ENCODE peak calls at places on chromosomes 4 and X, in five cellular contexts. One of them, this sample, is unnamed.

GRCh38 chrX:96568088-96568487 is 116.6 kb upstream of the DIAPH2 start:
- DNase-seq in upper lobe of right lung: no peak
- DNase-seq in RWPE1: no peak
- DNase-seq in aorta: no peak
- DNase-seq in AG04450: no peak
- DNase-seq in this sample: no peak

GRCh38 chr4:110270492-110271197 is 72.2 kb upstream of the ELOVL6 start:
- DNase-seq in aorta: no peak
- DNase-seq in upper lobe of right lung: no peak
- DNase-seq in AG04450: peak
- DNase-seq in RWPE1: peak
- DNase-seq in this sample: no peak

GRCh38 chrX:152600853-152601635 is 36.7 kb upstream of the GABRQ start:
- DNase-seq in AG04450: no peak
- DNase-seq in upper lobe of right lung: no peak
- DNase-seq in aorta: no peak
- DNase-seq in RWPE1: no peak
- DNase-seq in this sample: no peak

GRCh38 chr4:2848449-2848848 is 4.8 kb downstream of the ADD1 start:
- DNase-seq in aorta: no peak
- DNase-seq in upper lobe of right lung: no peak
- DNase-seq in AG04450: no peak
- DNase-seq in RWPE1: no peak
- DNase-seq in this sample: no peak

GRCh38 chr4:95549246-95550138 is 719 bp upstream of the UNC5C start:
- DNase-seq in aorta: peak
- DNase-seq in RWPE1: no peak
- DNase-seq in AG04450: no peak
- DNase-seq in upper lobe of right lung: peak
- DNase-seq in this sample: peak

GRCh38 chrX:135295238-135295943 is 13.9 kb upstream of the ETDC start:
- DNase-seq in AG04450: peak
- DNase-seq in RWPE1: no peak
- DNase-seq in aorta: peak
- DNase-seq in upper lobe of right lung: peak
- DNase-seq in this sample: peak

GRCh38 chr4:79253168-79253567 is 72.7 kb downstream of the NAA11 start:
- DNase-seq in aorta: no peak
- DNase-seq in AG04450: no peak
- DNase-seq in upper lobe of right lung: no peak
- DNase-seq in RWPE1: no peak
- DNase-seq in this sample: no peak

GRCh38 chr4:53592686-53593641 is 1.7 kb upstream of the LNX1 start:
- DNase-seq in AG04450: no peak
- DNase-seq in RWPE1: peak
- DNase-seq in upper lobe of right lung: peak
- DNase-seq in aorta: peak
- DNase-seq in this sample: peak

GRCh38 chr4:55312491-55313101 is 33.4 kb upstream of the SRD5A3 start:
- DNase-seq in AG04450: no peak
- DNase-seq in aorta: no peak
- DNase-seq in upper lobe of right lung: no peak
- DNase-seq in RWPE1: no peak
- DNase-seq in this sample: peak

GRCh38 chr4:108007984-108008383 is 18.3 kb downstream of the HADH start:
- DNase-seq in aorta: no peak
- DNase-seq in RWPE1: no peak
- DNase-seq in AG04450: no peak
- DNase-seq in upper lobe of right lung: no peak
- DNase-seq in this sample: no peak

GRCh38 chrX:1609311-1609710 is 5.5 kb upstream of the ASMT start:
- DNase-seq in RWPE1: no peak
- DNase-seq in AG04450: no peak
- DNase-seq in aorta: peak
- DNase-seq in upper lobe of right lung: no peak
- DNase-seq in this sample: no peak

GRCh38 chr4:836781-837301 is 10.9 kb upstream of the CPLX1 start:
- DNase-seq in upper lobe of right lung: peak
- DNase-seq in RWPE1: no peak
- DNase-seq in aorta: peak
- DNase-seq in AG04450: no peak
- DNase-seq in this sample: no peak

GRCh38 chr4:25884040-25884788 is 21.4 kb upstream of the SEL1L3 start:
- DNase-seq in RWPE1: no peak
- DNase-seq in aorta: no peak
- DNase-seq in AG04450: peak
- DNase-seq in upper lobe of right lung: no peak
- DNase-seq in this sample: peak

GRCh38 chr4:66235876-66236275 is 565.6 kb upstream of the EPHA5 start:
- DNase-seq in RWPE1: no peak
- DNase-seq in AG04450: no peak
- DNase-seq in aorta: no peak
- DNase-seq in upper lobe of right lung: no peak
- DNase-seq in this sample: no peak

GRCh38 chr4:87543835-87544461 is 14.8 kb upstream of the SPARCL1 start:
- DNase-seq in RWPE1: peak
- DNase-seq in upper lobe of right lung: no peak
- DNase-seq in AG04450: no peak
- DNase-seq in aorta: no peak
- DNase-seq in this sample: peak

GRCh38 chr4:90159193-90159592 is 32.0 kb downstream of the CCSER1 start:
- DNase-seq in RWPE1: peak
- DNase-seq in AG04450: no peak
- DNase-seq in aorta: no peak
- DNase-seq in upper lobe of right lung: no peak
- DNase-seq in this sample: peak

GRCh38 chrX:154696328-154697045 is 43.1 kb upstream of the CTAG2 start:
- DNase-seq in upper lobe of right lung: no peak
- DNase-seq in AG04450: no peak
- DNase-seq in aorta: no peak
- DNase-seq in RWPE1: peak
- DNase-seq in this sample: peak

GRCh38 chrX:21715825-21716224 is 42.1 kb downstream of the SMPX start:
- DNase-seq in upper lobe of right lung: no peak
- DNase-seq in AG04450: no peak
- DNase-seq in RWPE1: no peak
- DNase-seq in aorta: no peak
- DNase-seq in this sample: no peak

GRCh38 chr4:121860121-121860520 is 10.2 kb downstream of the BBS7 start:
- DNase-seq in RWPE1: no peak
- DNase-seq in AG04450: no peak
- DNase-seq in upper lobe of right lung: no peak
- DNase-seq in aorta: no peak
- DNase-seq in this sample: peak

GRCh38 chr4:15961778-15962510 is 1.0 kb downstream of the FGFBP2 start:
- DNase-seq in aorta: no peak
- DNase-seq in upper lobe of right lung: no peak
- DNase-seq in AG04450: no peak
- DNase-seq in RWPE1: no peak
- DNase-seq in this sample: no peak

GRCh38 chr4:108168672-108169562 is at the start of gene LEF1:
- DNase-seq in upper lobe of right lung: peak
- DNase-seq in AG04450: no peak
- DNase-seq in RWPE1: no peak
- DNase-seq in aorta: peak
- DNase-seq in this sample: peak

GRCh38 chrX:11386001-11386523 is 92.8 kb downstream of the AMELX start:
- DNase-seq in aorta: no peak
- DNase-seq in RWPE1: peak
- DNase-seq in AG04450: peak
- DNase-seq in upper lobe of right lung: no peak
- DNase-seq in this sample: no peak

GRCh38 chr4:159549092-159549491 is 446.2 kb downstream of the RAPGEF2 start:
- DNase-seq in upper lobe of right lung: no peak
- DNase-seq in AG04450: no peak
- DNase-seq in RWPE1: peak
- DNase-seq in aorta: no peak
- DNase-seq in this sample: no peak

GRCh38 chr4:78923459-78924312 is 15.6 kb downstream of the PAQR3 start:
- DNase-seq in upper lobe of right lung: no peak
- DNase-seq in aorta: no peak
- DNase-seq in AG04450: no peak
- DNase-seq in RWPE1: no peak
- DNase-seq in this sample: peak

GRCh38 chr4:67638157-67638556 is 62.8 kb downstream of the UBA6 start:
- DNase-seq in AG04450: no peak
- DNase-seq in aorta: no peak
- DNase-seq in RWPE1: no peak
- DNase-seq in upper lobe of right lung: no peak
- DNase-seq in this sample: no peak

GRCh38 chr4:37803348-37803973 is 23.0 kb upstream of the PGM2 start:
- DNase-seq in aorta: no peak
- DNase-seq in RWPE1: peak
- DNase-seq in upper lobe of right lung: no peak
- DNase-seq in AG04450: no peak
- DNase-seq in this sample: peak

GRCh38 chr4:171573181-171573580 is 240.0 kb upstream of the GALNTL6 start:
- DNase-seq in aorta: no peak
- DNase-seq in upper lobe of right lung: no peak
- DNase-seq in AG04450: no peak
- DNase-seq in RWPE1: no peak
- DNase-seq in this sample: no peak

GRCh38 chr4:11467931-11468330 is 39.2 kb upstream of the HS3ST1 start:
- DNase-seq in upper lobe of right lung: no peak
- DNase-seq in RWPE1: no peak
- DNase-seq in aorta: no peak
- DNase-seq in AG04450: no peak
- DNase-seq in this sample: no peak

GRCh38 chr4:88054909-88055308 is 47.5 kb downstream of the PKD2 start:
- DNase-seq in RWPE1: peak
- DNase-seq in aorta: no peak
- DNase-seq in AG04450: peak
- DNase-seq in upper lobe of right lung: no peak
- DNase-seq in this sample: peak

GRCh38 chr4:126269106-126269505 is 954.4 kb downstream of the FAT4 start:
- DNase-seq in aorta: no peak
- DNase-seq in upper lobe of right lung: no peak
- DNase-seq in RWPE1: no peak
- DNase-seq in AG04450: no peak
- DNase-seq in this sample: no peak

GRCh38 chrX:37755073-37755472 is 24.8 kb upstream of the CYBB start:
- DNase-seq in AG04450: no peak
- DNase-seq in upper lobe of right lung: no peak
- DNase-seq in aorta: no peak
- DNase-seq in RWPE1: no peak
- DNase-seq in this sample: no peak

GRCh38 chr4:128291096-128291495 is 3.5 kb upstream of the PGRMC2 start:
- DNase-seq in RWPE1: no peak
- DNase-seq in AG04450: no peak
- DNase-seq in upper lobe of right lung: no peak
- DNase-seq in aorta: no peak
- DNase-seq in this sample: no peak

GRCh38 chr4:128290526-128290925 is 2.9 kb upstream of the PGRMC2 start:
- DNase-seq in upper lobe of right lung: no peak
- DNase-seq in AG04450: no peak
- DNase-seq in RWPE1: no peak
- DNase-seq in aorta: no peak
- DNase-seq in this sample: no peak

GRCh38 chr4:128287871-128288688 is 467 bp upstream of the PGRMC2 start:
- DNase-seq in aorta: peak
- DNase-seq in AG04450: peak
- DNase-seq in RWPE1: peak
- DNase-seq in upper lobe of right lung: peak
- DNase-seq in this sample: peak

GRCh38 chr4:128288689-128289106 is 1.1 kb upstream of the PGRMC2 start:
- DNase-seq in AG04450: no peak
- DNase-seq in aorta: no peak
- DNase-seq in upper lobe of right lung: no peak
- DNase-seq in RWPE1: peak
- DNase-seq in this sample: peak

GRCh38 chr4:128289523-128290158 is 2.0 kb upstream of the PGRMC2 start:
- DNase-seq in upper lobe of right lung: no peak
- DNase-seq in AG04450: no peak
- DNase-seq in RWPE1: no peak
- DNase-seq in aorta: no peak
- DNase-seq in this sample: no peak
- H3K27ac ChIP-seq in upper lobe of right lung: no peak
- H3K27ac ChIP-seq in AG04450: no peak
- H3K27ac ChIP-seq in RWPE1: no peak
- H3K27ac ChIP-seq in aorta: no peak
- H3K27ac ChIP-seq in this sample: no peak

GRCh38 chrX:9569875-9570274 is 105.0 kb downstream of the TBL1X start:
- DNase-seq in AG04450: no peak
- DNase-seq in upper lobe of right lung: no peak
- DNase-seq in aorta: no peak
- DNase-seq in RWPE1: no peak
- DNase-seq in this sample: no peak
- H3K27ac ChIP-seq in AG04450: no peak
- H3K27ac ChIP-seq in upper lobe of right lung: no peak
- H3K27ac ChIP-seq in aorta: no peak
- H3K27ac ChIP-seq in RWPE1: peak
- H3K27ac ChIP-seq in this sample: no peak

GRCh38 chrX:24231780-24232179 is 82.1 kb downstream of the SUPT20HL2 start:
- DNase-seq in RWPE1: peak
- DNase-seq in aorta: no peak
- DNase-seq in upper lobe of right lung: no peak
- DNase-seq in AG04450: no peak
- DNase-seq in this sample: no peak
- H3K27ac ChIP-seq in RWPE1: no peak
- H3K27ac ChIP-seq in aorta: no peak
- H3K27ac ChIP-seq in upper lobe of right lung: no peak
- H3K27ac ChIP-seq in AG04450: no peak
- H3K27ac ChIP-seq in this sample: no peak

GRCh38 chrX:38878674-38879375 is 77.6 kb downstream of the MID1IP1 start:
- DNase-seq in RWPE1: no peak
- DNase-seq in AG04450: no peak
- DNase-seq in aorta: no peak
- DNase-seq in upper lobe of right lung: no peak
- DNase-seq in this sample: no peak

GRCh38 chrX:38879631-38880220 is 78.5 kb downstream of the MID1IP1 start:
- DNase-seq in aorta: no peak
- DNase-seq in RWPE1: no peak
- DNase-seq in upper lobe of right lung: no peak
- DNase-seq in AG04450: no peak
- DNase-seq in this sample: no peak

GRCh38 chrX:38881066-38881465 is 79.8 kb downstream of the MID1IP1 start:
- DNase-seq in upper lobe of right lung: no peak
- DNase-seq in AG04450: no peak
- DNase-seq in RWPE1: no peak
- DNase-seq in aorta: no peak
- DNase-seq in this sample: no peak

GRCh38 chrX:38881727-38882126 is 80.5 kb downstream of the MID1IP1 start:
- DNase-seq in RWPE1: no peak
- DNase-seq in AG04450: no peak
- DNase-seq in upper lobe of right lung: no peak
- DNase-seq in aorta: no peak
- DNase-seq in this sample: no peak

DNA sequence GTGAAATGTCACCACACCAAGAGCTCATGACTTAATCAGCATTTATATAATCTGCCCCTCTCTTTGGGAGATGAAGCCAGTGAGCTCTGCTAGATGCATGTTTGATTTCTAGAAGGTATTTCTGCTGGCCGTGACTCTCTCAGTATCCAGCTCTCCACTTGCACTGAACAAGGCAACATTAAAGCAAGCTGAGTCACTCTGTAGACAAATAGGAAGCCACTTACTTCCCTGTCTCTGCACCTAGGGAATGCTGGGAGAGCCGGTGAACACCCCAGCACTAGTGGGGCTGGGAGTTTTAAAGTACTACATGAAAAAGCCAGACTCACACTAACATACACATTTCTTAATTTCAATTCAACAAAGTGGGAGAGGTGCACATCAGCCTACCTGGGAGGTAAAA is 79.2 kb downstream of the MID1IP1 start:
- DNase-seq in upper lobe of right lung: no peak
- DNase-seq in AG04450: no peak
- DNase-seq in RWPE1: no peak
- DNase-seq in aorta: no peak
- DNase-seq in this sample: peak
- H3K27ac ChIP-seq in upper lobe of right lung: peak
- H3K27ac ChIP-seq in AG04450: no peak
- H3K27ac ChIP-seq in RWPE1: no peak
- H3K27ac ChIP-seq in aorta: no peak
- H3K27ac ChIP-seq in this sample: no peak